ENCODE peak calls at places on chromosomes 11 and 22, in seven cellular contexts. One of them, this sample, is unnamed.
A peak's percentile ranks its signal among the peaks of the same experiment; 100 is the strongest.

GRCh38 chr11:69032833-69033232 is 15.9 kb upstream of the TPCN2 start:
- DNase-seq in stomach: no peak
- DNase-seq in CD8-positive, alpha-beta T cell: no peak
- DNase-seq in left lung: no peak
- DNase-seq in left ventricle myocardium inferior: no peak
- DNase-seq in H9: no peak
- DNase-seq in suprapubic skin: no peak
- DNase-seq in this sample: no peak

GRCh38 chr22:42994917-42995562 is 19.9 kb downstream of the PACSIN2 start:
- DNase-seq in stomach: peak; percentile 79
- DNase-seq in CD8-positive, alpha-beta T cell: no peak
- DNase-seq in left lung: peak; percentile 81
- DNase-seq in left ventricle myocardium inferior: no peak
- DNase-seq in H9: no peak
- DNase-seq in suprapubic skin: no peak
- DNase-seq in this sample: no peak

GRCh38 chr22:20624161-20624616 is 116.8 kb downstream of the MED15 start:
- DNase-seq in stomach: no peak
- DNase-seq in CD8-positive, alpha-beta T cell: no peak
- DNase-seq in left lung: no peak
- DNase-seq in left ventricle myocardium inferior: no peak
- DNase-seq in H9: no peak
- DNase-seq in suprapubic skin: no peak
- DNase-seq in this sample: no peak

GRCh38 chr11:44221486-44221885 is 88.5 kb downstream of the ALX4 start:
- DNase-seq in stomach: no peak
- DNase-seq in CD8-positive, alpha-beta T cell: no peak
- DNase-seq in left lung: no peak
- DNase-seq in left ventricle myocardium inferior: no peak
- DNase-seq in H9: no peak
- DNase-seq in suprapubic skin: no peak
- DNase-seq in this sample: no peak

GRCh38 chr11:118643995-118644345 is 35.5 kb downstream of the TREH start:
- DNase-seq in stomach: no peak
- DNase-seq in CD8-positive, alpha-beta T cell: no peak
- DNase-seq in left lung: peak; percentile 30
- DNase-seq in left ventricle myocardium inferior: no peak
- DNase-seq in H9: no peak
- DNase-seq in suprapubic skin: no peak
- DNase-seq in this sample: no peak

GRCh38 chr11:2301631-2302272 is at the start of the genes C11orf21 and TSPAN32:
- DNase-seq in stomach: peak; percentile 69
- DNase-seq in CD8-positive, alpha-beta T cell: peak; percentile 59
- DNase-seq in left lung: peak; percentile 91
- DNase-seq in left ventricle myocardium inferior: peak; percentile 69
- DNase-seq in H9: no peak
- DNase-seq in suprapubic skin: peak; percentile 84
- DNase-seq in this sample: peak; percentile 25

GRCh38 chr11:104332110-104332509 is 168.2 kb upstream of the PDGFD start:
- DNase-seq in stomach: peak; percentile 32
- DNase-seq in CD8-positive, alpha-beta T cell: no peak
- DNase-seq in left lung: no peak
- DNase-seq in left ventricle myocardium inferior: no peak
- DNase-seq in H9: peak; percentile 74
- DNase-seq in suprapubic skin: no peak
- DNase-seq in this sample: no peak

GRCh38 chr22:37229012-37229804 is 14.9 kb downstream of the RAC2 start:
- DNase-seq in stomach: no peak
- DNase-seq in CD8-positive, alpha-beta T cell: no peak
- DNase-seq in left lung: peak; percentile 72
- DNase-seq in left ventricle myocardium inferior: no peak
- DNase-seq in H9: no peak
- DNase-seq in suprapubic skin: no peak
- DNase-seq in this sample: no peak

GRCh38 chr11:125925247-125925740 is 20.6 kb upstream of the VSIG10L2 start:
- DNase-seq in stomach: no peak
- DNase-seq in CD8-positive, alpha-beta T cell: no peak
- DNase-seq in left lung: no peak
- DNase-seq in left ventricle myocardium inferior: no peak
- DNase-seq in H9: no peak
- DNase-seq in suprapubic skin: no peak
- DNase-seq in this sample: no peak

GRCh38 chr11:67267188-67268035 is 1.1 kb downstream of the GRK2 start:
- DNase-seq in stomach: peak; percentile 76
- DNase-seq in CD8-positive, alpha-beta T cell: peak; percentile 34
- DNase-seq in left lung: peak; percentile 82
- DNase-seq in left ventricle myocardium inferior: no peak
- DNase-seq in H9: no peak
- DNase-seq in suprapubic skin: no peak
- DNase-seq in this sample: no peak

GRCh38 chr11:102653744-102654291 is 28.7 kb upstream of the MMP20 start:
- DNase-seq in stomach: no peak
- DNase-seq in CD8-positive, alpha-beta T cell: no peak
- DNase-seq in left lung: no peak
- DNase-seq in left ventricle myocardium inferior: no peak
- DNase-seq in H9: no peak
- DNase-seq in suprapubic skin: no peak
- DNase-seq in this sample: no peak

GRCh38 chr11:65501530-65502273 is 2.9 kb downstream of the MALAT1 start:
- DNase-seq in stomach: no peak
- DNase-seq in CD8-positive, alpha-beta T cell: no peak
- DNase-seq in left lung: no peak
- DNase-seq in left ventricle myocardium inferior: no peak
- DNase-seq in H9: no peak
- DNase-seq in suprapubic skin: no peak
- DNase-seq in this sample: peak; percentile 40

DNA sequence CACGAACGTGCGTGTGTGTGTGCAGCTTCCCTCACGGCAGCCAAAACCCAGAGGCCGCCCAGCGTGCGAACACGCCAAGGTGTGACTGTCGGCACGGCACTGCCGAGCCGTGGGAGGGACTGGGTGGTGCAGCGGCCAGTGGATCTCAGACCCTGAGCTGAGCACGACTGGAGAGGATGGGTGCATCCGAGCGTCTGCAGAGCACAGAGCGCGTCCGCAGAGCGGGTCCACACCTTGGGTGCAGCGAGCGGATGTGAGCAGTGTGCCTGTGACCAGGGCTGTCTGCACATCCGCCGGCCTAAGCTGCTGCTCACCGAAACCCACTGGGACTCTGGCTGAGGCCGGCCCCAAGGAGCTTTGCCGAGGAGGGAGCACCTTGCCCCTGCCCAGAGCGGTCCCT is 22.7 kb downstream of the PTDSS2 start:
- DNase-seq in stomach: no peak
- DNase-seq in CD8-positive, alpha-beta T cell: no peak
- DNase-seq in left lung: peak; percentile 69
- DNase-seq in left ventricle myocardium inferior: no peak
- DNase-seq in H9: no peak
- DNase-seq in suprapubic skin: no peak
- DNase-seq in this sample: no peak
- H3K27ac ChIP-seq in stomach: no peak overlapping the region
- H3K27ac ChIP-seq in CD8-positive, alpha-beta T cell: no peak overlapping the region
- H3K27ac ChIP-seq in left lung: no peak overlapping the region
- H3K27ac ChIP-seq in left ventricle myocardium inferior: no peak overlapping the region
- H3K27ac ChIP-seq in H9: no peak overlapping the region
- H3K27ac ChIP-seq in suprapubic skin: no peak overlapping the region
- H3K27ac ChIP-seq in this sample: no peak overlapping the region

GRCh38 chr11:128042290-128042751 is 545.0 kb downstream of the ETS1 start:
- DNase-seq in stomach: no peak
- DNase-seq in CD8-positive, alpha-beta T cell: no peak
- DNase-seq in left lung: no peak
- DNase-seq in left ventricle myocardium inferior: no peak
- DNase-seq in H9: no peak
- DNase-seq in suprapubic skin: no peak
- DNase-seq in this sample: no peak

GRCh38 chr11:128040603-128041002 is 546.8 kb downstream of the ETS1 start:
- DNase-seq in stomach: no peak
- DNase-seq in CD8-positive, alpha-beta T cell: no peak
- DNase-seq in left lung: no peak
- DNase-seq in left ventricle myocardium inferior: no peak
- DNase-seq in H9: no peak
- DNase-seq in suprapubic skin: no peak
- DNase-seq in this sample: no peak

GRCh38 chr11:128036556-128037093 is 550.7 kb downstream of the ETS1 start:
- DNase-seq in stomach: no peak
- DNase-seq in CD8-positive, alpha-beta T cell: no peak
- DNase-seq in left lung: no peak
- DNase-seq in left ventricle myocardium inferior: no peak
- DNase-seq in H9: no peak
- DNase-seq in suprapubic skin: no peak
- DNase-seq in this sample: no peak

GRCh38 chr11:128036006-128036405 is 551.4 kb downstream of the ETS1 start:
- DNase-seq in stomach: no peak
- DNase-seq in CD8-positive, alpha-beta T cell: no peak
- DNase-seq in left lung: no peak
- DNase-seq in left ventricle myocardium inferior: no peak
- DNase-seq in H9: no peak
- DNase-seq in suprapubic skin: no peak
- DNase-seq in this sample: no peak

GRCh38 chr11:128039140-128040021 is 548.0 kb downstream of the ETS1 start:
- DNase-seq in stomach: peak; percentile 43
- DNase-seq in CD8-positive, alpha-beta T cell: peak; percentile 69
- DNase-seq in left lung: peak; percentile 82
- DNase-seq in left ventricle myocardium inferior: no peak
- DNase-seq in H9: no peak
- DNase-seq in suprapubic skin: no peak
- DNase-seq in this sample: peak; percentile 68
- TF ChIP-seq CTCF in stomach: no peak
- TF ChIP-seq CTCF in CD8-positive, alpha-beta T cell: peak; percentile 22
- TF ChIP-seq CTCF in left lung: no peak
- TF ChIP-seq CTCF in left ventricle myocardium inferior: no peak
- TF ChIP-seq CTCF in H9: no peak
- TF ChIP-seq CTCF in suprapubic skin: no peak
- TF ChIP-seq CTCF in this sample: no peak

GRCh38 chr11:14539867-14540475 is 19.8 kb upstream of the PSMA1 start:
- DNase-seq in stomach: no peak
- DNase-seq in CD8-positive, alpha-beta T cell: no peak
- DNase-seq in left lung: no peak
- DNase-seq in left ventricle myocardium inferior: no peak
- DNase-seq in H9: no peak
- DNase-seq in suprapubic skin: no peak
- DNase-seq in this sample: no peak
- H3K4me1 ChIP-seq in stomach: peaks cover 26% of the 10 kb centered on the region
- H3K4me1 ChIP-seq in CD8-positive, alpha-beta T cell: peaks cover 15% of the 10 kb centered on the region
- H3K4me1 ChIP-seq in left lung: no peaks in the 10 kb centered on the region
- H3K4me1 ChIP-seq in left ventricle myocardium inferior: peaks cover 52% of the 10 kb centered on the region
- H3K4me1 ChIP-seq in H9: no peaks in the 10 kb centered on the region
- H3K4me1 ChIP-seq in suprapubic skin: peaks cover 14% of the 10 kb centered on the region
- H3K4me1 ChIP-seq in this sample: no peaks in the 10 kb centered on the region

GRCh38 chr11:121451178-121451981 is 734 bp upstream of the SORL1 start:
- DNase-seq in stomach: peak; percentile 64
- DNase-seq in CD8-positive, alpha-beta T cell: no peak
- DNase-seq in left lung: no peak
- DNase-seq in left ventricle myocardium inferior: no peak
- DNase-seq in H9: no peak
- DNase-seq in suprapubic skin: no peak
- DNase-seq in this sample: no peak
- H3K27ac ChIP-seq in stomach: peak overlapping the region; percentile 81
- H3K27ac ChIP-seq in CD8-positive, alpha-beta T cell: peak overlapping the region; percentile 86
- H3K27ac ChIP-seq in left lung: no peak overlapping the region
- H3K27ac ChIP-seq in left ventricle myocardium inferior: peak overlapping the region; percentile 33
- H3K27ac ChIP-seq in H9: no peak overlapping the region
- H3K27ac ChIP-seq in suprapubic skin: peak overlapping the region; percentile 45
- H3K27ac ChIP-seq in this sample: peak overlapping the region; percentile 48

This sample was measured in breast epithelium.